ENCODE peak calls at places on chromosomes 4 and X, in five cellular contexts. T is GM23338, Y is SK-N-SH, U is sigmoid colon, W is esophagus muscularis mucosa. V is an unnamed sample.

GRCh38 chr4:26105372-26105771 is 191.4 kb downstream of the SMIM20 start:
- DNase-seq in T (no peak), Y (no peak), U (no peak), W (no peak), V (no peak)

GRCh38 chr4:48428926-48429325 is 54.2 kb upstream of the SLC10A4 start:
- DNase-seq in T (no peak), Y (no peak), U (no peak), W (no peak), V (no peak)

GRCh38 chr4:41012308-41012707 is 202.0 kb downstream of the APBB2 start:
- DNase-seq in T (no peak), Y (no peak), U (no peak), W (no peak), V (no peak)

GRCh38 chr4:15956179-15956850 is 6.7 kb downstream of the FGFBP2 start:
- DNase-seq in T (peak), Y (peak), U (peak), W (no peak), V (peak)

GRCh38 chrX:132435222-132435621 is 53.6 kb downstream of the MBNL3 start:
- DNase-seq in T (no peak), Y (no peak), U (no peak), W (no peak), V (no peak)

GRCh38 chr4:155011163-155011825 is 197.1 kb upstream of the NPY2R start:
- DNase-seq in T (no peak), Y (no peak), U (no peak), W (no peak), V (no peak)

GRCh38 chrX:102840871-102841705 is 96.0 kb upstream of the RAB40AL start:
- DNase-seq in T (peak), Y (no peak), U (no peak), W (no peak), V (no peak)

GRCh38 chr4:147492761-147493160 is 11.9 kb downstream of the EDNRA start:
- DNase-seq in T (no peak), Y (no peak), U (no peak), W (no peak), V (no peak)

GRCh38 chr4:113673450-113673849 is 88.1 kb downstream of the CAMK2D start:
- DNase-seq in T (peak), Y (no peak), U (no peak), W (no peak), V (peak)

GRCh38 chr4:99389606-99390005 is 37.1 kb upstream of the ADH1C start:
- DNase-seq in T (no peak), Y (no peak), U (peak), W (no peak), V (no peak)

GRCh38 chr4:121156822-121157769 is 7.0 kb downstream of the TNIP3 start:
- DNase-seq in T (peak), Y (peak), U (no peak), W (no peak), V (peak)

GRCh38 chr4:101198741-101199339 is 148.5 kb downstream of the PPP3CA start:
- DNase-seq in T (peak), Y (no peak), U (no peak), W (no peak), V (no peak)

GRCh38 chr4:104394409-104394813 is 100.3 kb downstream of the CXXC4 start:
- DNase-seq in T (peak), Y (peak), U (no peak), W (no peak), V (no peak)

GRCh38 chr4:48047421-48047844 is 30.9 kb downstream of the NIPAL1 start:
- DNase-seq in T (no peak), Y (no peak), U (no peak), W (no peak), V (peak)

GRCh38 chr4:185204238-185204910 is 574 bp upstream of the CFAP97 start:
- DNase-seq in T (no peak), Y (no peak), U (no peak), W (no peak), V (no peak)

GRCh38 chr4:99205104-99205979 is 13.7 kb downstream of the ADH6 start:
- DNase-seq in T (peak), Y (no peak), U (no peak), W (no peak), V (peak)

GRCh38 chr4:88897752-88898151 is 159.2 kb downstream of the FAM13A start:
- DNase-seq in T (no peak), Y (no peak), U (no peak), W (no peak), V (no peak)

GRCh38 chr4:144507309-144508101 is 138.5 kb upstream of the HHIP start:
- DNase-seq in T (no peak), Y (no peak), U (no peak), W (no peak), V (no peak)

GRCh38 chr4:92121099-92121498 is 182.7 kb upstream of the GRID2 start:
- DNase-seq in T (no peak), Y (no peak), U (no peak), W (no peak), V (no peak)

GRCh38 chr4:55931833-55932232 is 16.9 kb upstream of the CEP135 start:
- DNase-seq in T (no peak), Y (no peak), U (no peak), W (no peak), V (no peak)

GRCh38 chr4:15902741-15903140 is 35.8 kb downstream of the FGFBP1 start:
- DNase-seq in T (no peak), Y (no peak), U (no peak), W (no peak), V (no peak)

GRCh38 chr4:188452097-188452496 is 312.9 kb downstream of the TRIML1 start:
- DNase-seq in T (peak), Y (no peak), U (no peak), W (no peak), V (no peak)

GRCh38 chr4:186018261-186018660 is 50.7 kb upstream of the TLR3 start:
- DNase-seq in T (no peak), Y (no peak), U (no peak), W (no peak), V (no peak)

GRCh38 chr4:25928956-25929336 is 14.9 kb downstream of the SMIM20 start:
- DNase-seq in T (no peak), Y (no peak), U (no peak), W (no peak), V (no peak)

GRCh38 chrX:69179380-69179911 is 14.2 kb upstream of the PJA1 start:
- DNase-seq in T (peak), Y (peak), U (no peak), W (peak), V (no peak)

GRCh38 chr4:98557497-98557896 is 100.9 kb downstream of the TSPAN5 start:
- DNase-seq in T (no peak), Y (no peak), U (no peak), W (no peak), V (no peak)

GRCh38 chr4:38092701-38093100 is 132.5 kb downstream of the PTTG2 start:
- DNase-seq in T (no peak), Y (no peak), U (no peak), W (no peak), V (no peak)

GRCh38 chr4:56668267-56668666 is 12.8 kb downstream of the HOPX start:
- DNase-seq in T (peak), Y (no peak), U (no peak), W (no peak), V (peak)

GRCh38 chr4:168803727-168804126 is 206.3 kb downstream of the CBR4 start:
- DNase-seq in T (peak), Y (no peak), U (no peak), W (no peak), V (no peak)

GRCh38 chrX:68409154-68409553 is 24.1 kb downstream of the OPHN1 start:
- DNase-seq in T (no peak), Y (no peak), U (no peak), W (no peak), V (no peak)

GRCh38 chr4:76386566-76387305 is 34.2 kb downstream of the CCDC158 start:
- DNase-seq in T (no peak), Y (no peak), U (no peak), W (no peak), V (no peak)

GRCh38 chr4:153521467-153521866 is 55.3 kb downstream of the TMEM131L start:
- DNase-seq in T (no peak), Y (no peak), U (no peak), W (no peak), V (no peak)

GRCh38 chrX:153766098-153766817 is 2.2 kb downstream of the PLXNB3 start:
- DNase-seq in T (no peak), Y (peak), U (peak), W (no peak), V (peak)

GRCh38 chr4:73341454-73341853 is 62.6 kb upstream of the ALB start:
- DNase-seq in T (peak), Y (peak), U (no peak), W (no peak), V (peak)

GRCh38 chrX:34903316-34903715 is 39.3 kb upstream of the FAM47B start:
- DNase-seq in T (no peak), Y (no peak), U (no peak), W (no peak), V (no peak)

GRCh38 chrX:130147631-130148030 is 18.0 kb downstream of the AIFM1 start:
- DNase-seq in T (no peak), Y (no peak), U (no peak), W (no peak), V (no peak)

GRCh38 chr4:102429553-102429952 is 71.6 kb upstream of the NFKB1 start:
- DNase-seq in T (no peak), Y (no peak), U (no peak), W (no peak), V (no peak)

GRCh38 chrX:9785944-9786741 is at the start of gene SHROOM2:
- DNase-seq in T (peak), Y (peak), U (no peak), W (no peak), V (no peak)
- H3K4me3 ChIP-seq in T (peak), Y (no peak), U (peak), W (peak), V (peak)

GRCh38 chr4:77852892-77853495 is 9.6 kb upstream of the MRPL1 start:
- DNase-seq in T (no peak), Y (no peak), U (no peak), W (no peak), V (peak)
- TF ChIP-seq POLR2AphosphoS5 in T (no peak), Y (no peak), U (no peak), W (no peak), V (no peak)

GRCh38 chr4:157076578-157076947 is 613 bp downstream of the GLRB start:
- DNase-seq in T (peak), Y (peak), U (peak), W (no peak), V (no peak)

GRCh38 chr4:157072002-157072401 is 3.9 kb upstream of the GLRB start:
- DNase-seq in T (no peak), Y (no peak), U (no peak), W (no peak), V (no peak)

GRCh38 chr4:157075811-157076577 is at the start of gene GLRB:
- DNase-seq in T (peak), Y (peak), U (peak), W (no peak), V (no peak)

GRCh38 chr4:157079441-157079840 is 3.5 kb downstream of the GLRB start:
- DNase-seq in T (no peak), Y (peak), U (no peak), W (no peak), V (no peak)

GRCh38 chr4:157075401-157075800 is 549 bp upstream of the GLRB start:
- DNase-seq in T (no peak), Y (no peak), U (no peak), W (no peak), V (no peak)
- H3K4me3 ChIP-seq in T (peak), Y (peak), U (peak), W (peak), V (no peak)

DNA sequence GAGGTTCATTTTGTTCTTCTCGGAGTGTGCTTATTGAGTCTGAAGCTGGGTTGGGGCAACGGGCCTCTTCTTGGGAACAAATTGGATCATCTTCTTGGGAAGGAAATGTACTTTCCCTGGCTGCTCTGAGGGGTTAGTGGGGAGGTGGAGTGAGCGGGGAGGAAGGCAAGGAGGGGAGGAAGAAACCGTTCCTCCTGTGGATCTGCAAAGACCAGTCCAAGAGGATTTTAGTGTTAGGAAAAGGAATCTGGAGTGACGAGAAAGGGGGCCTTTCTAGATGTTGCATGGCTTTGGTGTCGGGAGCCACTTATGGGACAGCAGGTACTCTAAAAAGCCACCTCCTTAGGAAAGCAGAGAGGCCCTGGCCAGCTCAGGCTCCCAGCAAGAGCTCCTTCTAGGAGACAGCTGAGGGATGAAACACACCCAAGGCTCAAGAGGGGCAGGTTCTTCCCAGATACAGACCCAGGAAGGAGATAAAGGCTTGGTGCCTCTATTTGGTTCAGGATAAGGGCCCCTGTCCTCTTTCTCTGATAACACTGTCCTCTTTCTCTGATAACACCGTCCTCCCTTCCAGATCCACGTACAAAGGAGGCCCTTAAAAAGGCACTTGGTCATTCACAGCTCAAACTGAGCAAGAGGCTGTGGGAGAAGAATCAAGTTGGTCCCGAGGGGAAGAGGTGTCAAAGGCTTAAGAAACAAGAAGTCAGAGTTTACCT is 451 bp downstream of the SOD3 start:
- DNase-seq in T (no peak), Y (no peak), U (no peak), W (peak), V (no peak)
- TF ChIP-seq POLR2AphosphoS5 in T (no peak), Y (no peak), U (no peak), W (no peak), V (no peak)

GRCh38 chr4:123547818-123548200 is 151.2 kb downstream of the SPRY1 start:
- DNase-seq in T (no peak), Y (no peak), U (no peak), W (no peak), V (no peak)
- H3K4me3 ChIP-seq in T (peak), Y (no peak), U (no peak), W (no peak), V (no peak)

GRCh38 chrX:20330545-20330944 is 63.8 kb upstream of the RPS6KA3 start:
- DNase-seq in T (peak), Y (no peak), U (no peak), W (no peak), V (no peak)

GRCh38 chrX:20333672-20334071 is 67.0 kb upstream of the RPS6KA3 start:
- DNase-seq in T (no peak), Y (no peak), U (no peak), W (no peak), V (no peak)

GRCh38 chrX:20325786-20326388 is 59.2 kb upstream of the RPS6KA3 start:
- DNase-seq in T (no peak), Y (no peak), U (no peak), W (no peak), V (no peak)

DNA sequence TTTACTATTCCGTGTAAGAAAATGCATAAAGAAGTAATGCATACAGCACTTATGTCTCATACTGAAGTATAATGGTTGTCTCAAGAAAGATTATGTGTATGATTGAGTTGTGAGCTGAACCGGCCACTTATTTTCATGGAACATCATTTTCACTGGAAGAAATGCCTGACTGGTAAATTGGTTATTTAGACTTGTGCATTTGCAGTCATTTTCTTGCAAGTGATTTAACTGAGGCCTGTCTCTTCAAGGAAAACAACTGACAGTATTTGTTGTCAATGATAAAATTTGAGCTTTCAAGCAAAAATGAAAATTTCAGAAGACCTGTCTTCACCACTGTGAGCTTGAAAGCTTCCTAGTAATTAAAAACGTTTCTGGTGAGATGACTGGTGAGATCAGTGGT is 62.7 kb upstream of the RPS6KA3 start:
- DNase-seq in T (no peak), Y (no peak), U (no peak), W (no peak), V (no peak)
- TF ChIP-seq POLR2AphosphoS5 in T (no peak), Y (no peak), U (no peak), W (no peak), V (no peak)

GRCh38 chr4:82268826-82269193 is 105.0 kb downstream of the HNRNPD start:
- DNase-seq in T (no peak), Y (no peak), U (no peak), W (no peak), V (no peak)

GRCh38 chr4:82261063-82261462 is 112.7 kb downstream of the HNRNPD start:
- DNase-seq in T (no peak), Y (no peak), U (no peak), W (no peak), V (no peak)

GRCh38 chr4:82268050-82268825 is 105.6 kb downstream of the HNRNPD start:
- DNase-seq in T (peak), Y (peak), U (peak), W (no peak), V (peak)

GRCh38 chr4:82260632-82261031 is 113.2 kb downstream of the HNRNPD start:
- DNase-seq in T (no peak), Y (no peak), U (no peak), W (no peak), V (no peak)

DNA sequence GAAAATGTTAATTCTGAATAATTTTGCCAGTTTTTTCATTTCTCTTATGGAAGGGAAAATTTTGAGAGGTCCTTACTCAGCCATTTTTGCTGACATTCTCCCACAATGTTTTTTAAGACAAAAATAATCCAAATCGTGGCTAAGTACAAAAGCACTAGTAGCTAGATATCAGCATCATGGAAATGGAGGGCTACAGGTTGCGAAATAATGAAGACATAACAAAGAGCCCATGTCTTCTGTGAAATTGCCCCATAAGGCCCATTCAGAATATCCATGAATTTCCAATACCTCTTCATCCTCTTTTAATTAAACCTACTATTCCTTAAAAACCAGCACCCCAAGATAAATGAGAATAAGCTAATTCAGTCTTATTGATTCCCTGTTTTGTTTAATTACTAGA is 107.4 kb downstream of the HNRNPD start:
- DNase-seq in T (no peak), Y (no peak), U (no peak), W (no peak), V (no peak)
- H3K4me3 ChIP-seq in T (no peak), Y (no peak), U (no peak), W (no peak), V (no peak)

GRCh38 chr4:7803992-7804758 is 135.5 kb downstream of the AFAP1 start:
- DNase-seq in T (peak), Y (peak), U (peak), W (no peak), V (peak)
- TF ChIP-seq POLR2AphosphoS5 in T (no peak), Y (no peak), U (peak), W (peak), V (peak)

DNA sequence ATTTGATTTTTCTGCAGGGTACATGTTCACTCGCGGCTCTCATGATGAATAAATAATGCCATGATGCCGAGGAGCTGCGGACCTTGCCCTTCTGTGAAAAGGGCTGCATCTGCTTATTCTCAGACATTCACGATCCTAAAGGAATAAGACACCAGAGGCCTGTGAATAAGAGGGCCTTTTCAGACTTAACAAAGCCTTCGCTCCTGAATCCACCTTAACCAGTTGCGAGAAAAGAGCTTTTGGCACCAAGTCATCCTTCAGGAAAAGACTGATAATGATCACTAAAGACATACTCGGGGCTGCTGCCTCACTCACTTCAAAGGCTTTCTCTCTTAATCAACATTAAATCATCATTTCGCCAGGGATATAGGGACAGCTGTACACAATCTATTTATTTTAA is 147.5 kb downstream of the FBXO8 start:
- DNase-seq in T (peak), Y (peak), U (peak), W (no peak), V (no peak)
- H3K4me3 ChIP-seq in T (no peak), Y (peak), U (peak), W (peak), V (no peak)

DNA sequence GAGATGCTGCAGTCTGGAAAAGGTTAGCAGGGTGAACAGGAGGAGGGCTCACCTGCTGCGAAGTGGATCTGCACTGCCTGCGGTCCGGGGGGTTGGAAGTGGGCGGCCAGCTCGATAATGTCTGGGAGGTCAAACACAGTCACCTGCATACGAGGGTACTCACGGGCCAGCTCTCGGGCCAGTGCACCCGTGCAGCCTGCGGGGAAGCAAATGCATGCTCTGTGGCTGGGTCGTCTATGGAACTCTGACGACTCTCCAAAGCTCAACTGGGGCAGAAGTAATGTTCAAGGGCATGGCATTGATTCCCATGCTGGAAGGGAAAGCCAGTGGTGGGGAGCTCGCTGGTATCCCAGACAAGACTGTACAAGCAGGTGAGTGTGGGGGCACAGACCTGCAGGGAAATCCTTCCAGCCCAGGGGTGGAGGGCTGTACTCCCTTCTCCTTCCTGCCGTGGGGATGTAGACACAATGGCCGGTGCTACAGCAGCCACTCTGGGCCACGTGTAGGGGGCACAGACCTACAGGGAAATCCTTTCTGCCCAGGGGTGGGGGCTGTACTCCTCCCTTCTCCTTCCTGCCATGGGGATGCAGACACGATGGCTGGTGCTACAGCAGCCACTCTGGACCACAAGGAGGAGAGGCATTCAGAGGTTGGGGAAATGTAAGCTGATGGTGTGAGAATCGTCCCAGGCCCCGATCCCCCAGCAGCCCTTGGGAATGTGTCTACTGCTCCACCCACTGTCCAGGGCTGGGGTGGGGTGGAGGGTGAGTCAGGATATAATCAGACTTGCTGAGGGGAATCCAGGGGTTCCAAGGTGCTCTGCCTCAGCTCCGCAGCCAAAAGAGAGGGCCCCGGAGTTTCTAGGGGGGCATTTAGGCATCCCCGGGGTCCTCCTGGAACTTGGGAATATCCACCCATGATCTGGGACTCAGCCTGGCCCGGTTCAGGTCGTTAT is 26.3 kb upstream of the SLC25A6 start:
- DNase-seq in T (no peak), Y (no peak), U (peak), W (no peak), V (no peak)
- TF ChIP-seq POLR2AphosphoS5 in T (no peak), Y (no peak), U (no peak), W (no peak), V (no peak)

V was measured in transverse colon.